ENCODE peak calls at places on chromosomes 12 and 14, in seven cellular contexts. N is breast epithelium; U is RKO; B is KBM-7; P is memory B cell; F is stimulated activated CD8-positive, alpha-beta memory T cell treated with anti-CD3 and anti-CD28 coated beads, Interleukin-2, amount 100 ng/mL, for 48 hours; J is caudate nucleus. Q is an unnamed sample.

GRCh38 chr14:54796961-54797360 is 105.7 kb downstream of the GCH1 start:
- DNase-seq in N (no peak), U (peak), B (no peak), P (no peak), F (no peak), J (no peak), Q (no peak)

GRCh38 chr12:7661741-7662140 is 4.0 kb downstream of the APOBEC1 start:
- DNase-seq in N (no peak), U (no peak), B (no peak), P (no peak), F (no peak), J (no peak), Q (no peak)

GRCh38 chr12:21666722-21667121 is 9.1 kb upstream of the LDHB start:
- DNase-seq in N (no peak), U (no peak), B (no peak), P (no peak), F (no peak), J (no peak), Q (no peak)

GRCh38 chr14:24231263-24232120 is 675 bp downstream of the NEDD8 start:
- DNase-seq in N (no peak), U (peak), B (peak), P (no peak), F (no peak), J (no peak), Q (no peak)

GRCh38 chr14:80475074-80475473 is 263.8 kb upstream of the DIO2 start:
- DNase-seq in N (no peak), U (no peak), B (no peak), P (no peak), F (no peak), J (no peak), Q (no peak)

GRCh38 chr12:69500631-69501030 is 30.4 kb downstream of the FRS2 start:
- DNase-seq in N (no peak), U (no peak), B (no peak), P (no peak), F (no peak), J (no peak), Q (no peak)

GRCh38 chr12:93950321-93950720 is 198.1 kb upstream of the PLXNC1 start:
- DNase-seq in N (no peak), U (no peak), B (no peak), P (no peak), F (no peak), J (no peak), Q (no peak)

GRCh38 chr14:90496379-90496778 is 99.5 kb downstream of the CALM1 start:
- DNase-seq in N (peak), U (no peak), B (no peak), P (no peak), F (no peak), J (no peak), Q (no peak)

GRCh38 chr14:100586153-100586519 is 1.1 kb downstream of the BEGAIN start:
- DNase-seq in N (no peak), U (no peak), B (no peak), P (no peak), F (no peak), J (no peak), Q (no peak)

GRCh38 chr12:52971701-52972329 is 22.9 kb downstream of the KRT18 start:
- DNase-seq in N (peak), U (no peak), B (no peak), P (no peak), F (no peak), J (no peak), Q (no peak)

GRCh38 chr12:94768398-94769039 is 118.2 kb upstream of the TMCC3 start:
- DNase-seq in N (no peak), U (no peak), B (peak), P (peak), F (no peak), J (no peak), Q (no peak)

GRCh38 chr14:104239866-104240301 is 101.5 kb downstream of the KIF26A start:
- DNase-seq in N (no peak), U (no peak), B (no peak), P (no peak), F (no peak), J (no peak), Q (no peak)

GRCh38 chr12:1836241-1836803 is 16.0 kb downstream of the LRTM2 start:
- DNase-seq in N (no peak), U (no peak), B (no peak), P (no peak), F (no peak), J (no peak), Q (no peak)

GRCh38 chr12:7695159-7695930 is at the start of gene GDF3:
- DNase-seq in N (no peak), U (no peak), B (peak), P (no peak), F (no peak), J (no peak), Q (no peak)

GRCh38 chr12:65529771-65530435 is 251.4 kb downstream of the MSRB3 start:
- DNase-seq in N (no peak), U (no peak), B (no peak), P (no peak), F (no peak), J (no peak), Q (no peak)

GRCh38 chr12:130938186-130938585 is 15.5 kb upstream of the ADGRD1 start:
- DNase-seq in N (no peak), U (no peak), B (no peak), P (no peak), F (no peak), J (no peak), Q (no peak)

GRCh38 chr12:70270108-70270507 is 26.9 kb downstream of the CNOT2 start:
- DNase-seq in N (no peak), U (no peak), B (no peak), P (no peak), F (no peak), J (no peak), Q (no peak)

GRCh38 chr14:70803321-70804110 is 5.8 kb downstream of the MAP3K9 start:
- DNase-seq in N (no peak), U (no peak), B (no peak), P (no peak), F (no peak), J (no peak), Q (no peak)

GRCh38 chr14:24063263-24063836 is 8.0 kb upstream of the CPNE6 start:
- DNase-seq in N (no peak), U (no peak), B (no peak), P (no peak), F (no peak), J (no peak), Q (peak)

GRCh38 chr12:13980548-13981295 is 680 bp downstream of the GRIN2B start:
- DNase-seq in N (no peak), U (no peak), B (no peak), P (no peak), F (no peak), J (no peak), Q (no peak)

GRCh38 chr14:24123465-24124417 is 6.7 kb upstream of the FITM1 start:
- DNase-seq in N (no peak), U (no peak), B (no peak), P (peak), F (no peak), J (no peak), Q (no peak)

GRCh38 chr12:106492893-106493292 is 89.9 kb upstream of the RFX4 start:
- DNase-seq in N (no peak), U (no peak), B (no peak), P (no peak), F (no peak), J (no peak), Q (no peak)

GRCh38 chr12:76450690-76451089 is 102.5 kb upstream of the BBS10 start:
- DNase-seq in N (no peak), U (peak), B (no peak), P (no peak), F (no peak), J (no peak), Q (no peak)

GRCh38 chr12:28278960-28279359 is 88.7 kb downstream of the CCDC91 start:
- DNase-seq in N (no peak), U (no peak), B (no peak), P (no peak), F (no peak), J (no peak), Q (no peak)

GRCh38 chr14:74488788-74489397 is 4.2 kb downstream of the NPC2 start:
- DNase-seq in N (no peak), U (no peak), B (peak), P (no peak), F (no peak), J (no peak), Q (no peak)

GRCh38 chr12:120230326-120230973 is 29.5 kb upstream of the RPLP0 start:
- DNase-seq in N (peak), U (peak), B (no peak), P (no peak), F (no peak), J (no peak), Q (no peak)

GRCh38 chr12:25759752-25760151 is 198.7 kb upstream of the RASSF8 start:
- DNase-seq in N (no peak), U (no peak), B (no peak), P (no peak), F (no peak), J (no peak), Q (no peak)

GRCh38 chr14:38548091-38548490 is 292.2 kb upstream of the CLEC14A start:
- DNase-seq in N (no peak), U (no peak), B (peak), P (no peak), F (no peak), J (no peak), Q (no peak)

GRCh38 chr14:93729993-93730392 is 58.3 kb downstream of the PRIMA1 start:
- DNase-seq in N (no peak), U (no peak), B (no peak), P (no peak), F (no peak), J (no peak), Q (no peak)

GRCh38 chr12:54127538-54128259 is 61.1 kb downstream of the SMUG1 start:
- DNase-seq in N (no peak), U (no peak), B (no peak), P (no peak), F (no peak), J (no peak), Q (no peak)

GRCh38 chr14:99360774-99361595 is 89.0 kb upstream of the BCL11B start:
- DNase-seq in N (no peak), U (no peak), B (no peak), P (no peak), F (no peak), J (no peak), Q (no peak)

GRCh38 chr14:28766505-28767238 is at the start of gene FOXG1:
- DNase-seq in N (no peak), U (no peak), B (no peak), P (no peak), F (no peak), J (peak), Q (peak)

Q was measured in GM12892.